ENCODE peak calls at places on chromosomes 6 and 20, in four cellular contexts. C is WTC11, G is GM12878, O is HepG2. H is an unnamed sample.

GRCh38 chr6:55069132-55069781 is 105.1 kb upstream of the HCRTR2 start:
- DNase-seq in C (peak; percentile 19), O (peak; percentile 49), G (no peak), H (no peak)

GRCh38 chr6:166275714-166276166 is 32.5 kb downstream of the PRR18 start:
- DNase-seq in C (peak; percentile 79), G (no peak), O (peak; percentile 30), H (peak; percentile 88)

GRCh38 chr6:136317023-136317649 is 27.5 kb upstream of the BCLAF1 start:
- DNase-seq in G (peak; percentile 4), O (peak; percentile 62), C (peak; percentile 60), H (peak; percentile 68)

GRCh38 chr6:53929340-53930120 is 134.7 kb downstream of the LRRC1 start:
- DNase-seq in O (no peak), C (no peak), G (no peak), H (no peak)

GRCh38 chr6:52213127-52213526 is 27.0 kb downstream of the IL17A start:
- DNase-seq in O (peak; percentile 51), C (no peak), G (no peak), H (no peak)

GRCh38 chr20:20130399-20130798 is 78.1 kb downstream of the CFAP61 start:
- DNase-seq in C (no peak), G (peak; percentile 1), O (peak; percentile 59), H (no peak)

GRCh38 chr20:59027746-59028320 is 4.3 kb downstream of the ATP5F1E start:
- DNase-seq in C (no peak), G (no peak), O (no peak), H (no peak)

GRCh38 chr6:108133594-108134179 is 32.1 kb upstream of the NR2E1 start:
- DNase-seq in O (peak; percentile 86), C (peak; percentile 88), G (no peak), H (peak; percentile 45)

GRCh38 chr6:133951881-133952814 is 876 bp upstream of the TBPL1 start:
- DNase-seq in C (peak; percentile 26), O (peak; percentile 77), G (no peak), H (peak; percentile 62)

GRCh38 chr6:45494734-45495133 is 117.0 kb upstream of the SUPT3H start:
- DNase-seq in O (no peak), G (no peak), C (no peak), H (peak; percentile 33)

GRCh38 chr6:129208415-129209034 is 325.6 kb downstream of the LAMA2 start:
- DNase-seq in O (no peak), G (no peak), C (no peak), H (no peak)

GRCh38 chr6:44431118-44431725 is 43.7 kb downstream of the CDC5L start:
- DNase-seq in G (peak; percentile 3), O (peak; percentile 58), C (peak; percentile 27), H (peak; percentile 56)

GRCh38 chr20:23255658-23256385 is 94.8 kb upstream of the NXT1 start:
- DNase-seq in C (no peak), G (no peak), O (no peak), H (no peak)

GRCh38 chr20:45611054-45611453 is 18.5 kb upstream of the WFDC10A start:
- DNase-seq in C (no peak), O (no peak), G (no peak), H (no peak)

GRCh38 chr6:44868335-44868668 is 459.8 kb upstream of the RUNX2 start:
- DNase-seq in G (no peak), O (no peak), C (no peak), H (no peak)

GRCh38 chr6:5308066-5308465 is 46.8 kb downstream of the FARS2 start:
- DNase-seq in O (no peak), G (no peak), C (no peak), H (no peak)

GRCh38 chr20:60254901-60255411 is 296.7 kb downstream of the CDH26 start:
- DNase-seq in C (no peak), O (no peak), G (no peak), H (no peak)

GRCh38 chr6:112879920-112880413 is 532.8 kb downstream of the RFPL4B start:
- DNase-seq in C (peak; percentile 83), G (no peak), O (peak; percentile 85), H (peak; percentile 85)

GRCh38 chr6:141884850-141885249 is 247.9 kb upstream of the GJE1 start:
- DNase-seq in C (no peak), O (no peak), G (no peak), H (no peak)

GRCh38 chr6:79984261-79984660 is 20.2 kb upstream of the TTK start:
- DNase-seq in C (no peak), G (no peak), O (peak; percentile 14), H (no peak)

GRCh38 chr20:13672657-13673056 is 33.9 kb upstream of the TASP1 start:
- DNase-seq in O (no peak), C (no peak), G (no peak), H (no peak)

GRCh38 chr20:14189794-14190402 is 147.5 kb downstream of the FLRT3 start:
- DNase-seq in O (peak; percentile 30), G (no peak), C (no peak), H (no peak)

GRCh38 chr6:36657942-36658544 is 20.5 kb upstream of the CDKN1A start:
- DNase-seq in C (no peak), O (no peak), G (no peak), H (no peak)

GRCh38 chr20:11356061-11356460 is 561.6 kb upstream of the BTBD3 start:
- DNase-seq in O (no peak), C (no peak), G (no peak), H (no peak)

GRCh38 chr6:138229072-138229471 is 10.8 kb upstream of the PBOV1 start:
- DNase-seq in O (no peak), G (no peak), C (no peak), H (no peak)

GRCh38 chr6:125957845-125958244 is 1.3 kb downstream of the HINT3 start:
- DNase-seq in O (peak; percentile 64), C (no peak), G (no peak), H (no peak)

GRCh38 chr20:41524980-41525613 is 93.1 kb downstream of the CHD6 start:
- DNase-seq in G (no peak), O (no peak), C (no peak), H (peak; percentile 47)

GRCh38 chr20:7723284-7723683 is 217.0 kb downstream of the HAO1 start:
- DNase-seq in G (no peak), O (no peak), C (no peak), H (no peak)

GRCh38 chr6:167849846-167850459 is 23.2 kb downstream of the AFDN start:
- DNase-seq in C (no peak), G (no peak), O (peak; percentile 86), H (no peak)

GRCh38 chr6:45454008-45454911 is 76.5 kb upstream of the SUPT3H start:
- DNase-seq in O (no peak), C (no peak), G (no peak), H (no peak)

GRCh38 chr6:45714795-45715507 is 300.7 kb downstream of the CLIC5 start:
- DNase-seq in C (peak; percentile 50), O (peak; percentile 74), G (peak; percentile 48), H (peak; percentile 63)

GRCh38 chr6:156781882-156782631 is 4.9 kb downstream of the ARID1B start:
- DNase-seq in G (no peak), C (no peak), O (no peak), H (no peak)

GRCh38 chr6:35415065-35415880 is 36.9 kb upstream of the FANCE start:
- DNase-seq in C (peak; percentile 64), G (no peak), O (peak; percentile 99), H (peak; percentile 78)

GRCh38 chr6:43355862-43356590 is 13.4 kb downstream of the ZNF318 start:
- DNase-seq in G (no peak), C (peak; percentile 22), O (peak; percentile 64), H (peak; percentile 21)

GRCh38 chr20:55472704-55473103 is 532.6 kb downstream of the CBLN4 start:
- DNase-seq in C (no peak), G (no peak), O (peak; percentile 21), H (no peak)

GRCh38 chr20:49693435-49694171 is 20.1 kb downstream of the B4GALT5 start:
- DNase-seq in O (no peak), G (no peak), C (no peak), H (no peak)

GRCh38 chr6:20919677-20920385 is 385.6 kb downstream of the CDKAL1 start:
- DNase-seq in O (no peak), G (peak; percentile 59), C (no peak), H (no peak)

GRCh38 chr20:62980970-62981369 is 25.8 kb downstream of the BHLHE23 start:
- DNase-seq in G (no peak), C (no peak), O (no peak), H (no peak)

DNA sequence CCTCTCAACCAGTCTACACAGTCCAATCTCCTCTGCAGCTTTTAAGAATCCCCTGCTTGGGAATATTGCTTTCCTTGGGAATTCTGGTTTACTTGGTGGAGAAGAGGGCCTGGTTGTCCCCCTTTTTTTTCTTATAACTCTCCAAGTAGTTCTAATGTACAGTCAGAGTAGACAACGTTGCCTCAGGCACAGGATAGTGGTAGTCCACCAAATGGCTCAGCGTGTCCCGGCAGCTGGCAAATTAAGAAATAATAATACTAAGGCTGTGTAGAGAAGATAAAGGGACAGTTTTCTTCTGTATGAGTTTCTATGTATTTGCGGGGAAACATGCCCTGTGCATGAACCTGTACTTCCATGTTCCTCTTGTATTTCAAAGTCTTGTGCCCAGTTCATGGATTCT is 145.7 kb upstream of the RREB1 start:
- DNase-seq in G (no peak), O (no peak), C (no peak), H (no peak)
- TF ChIP-seq NR2C2 in G (no peak), O (no peak), C (no peak), H (no peak)

GRCh38 chr6:84691978-84692623 is 72.3 kb downstream of the TBX18 start:
- DNase-seq in G (no peak), O (no peak), C (no peak), H (no peak)
- TF ChIP-seq NR2C2 in G (no peak), O (no peak), C (no peak), H (no peak)

DNA sequence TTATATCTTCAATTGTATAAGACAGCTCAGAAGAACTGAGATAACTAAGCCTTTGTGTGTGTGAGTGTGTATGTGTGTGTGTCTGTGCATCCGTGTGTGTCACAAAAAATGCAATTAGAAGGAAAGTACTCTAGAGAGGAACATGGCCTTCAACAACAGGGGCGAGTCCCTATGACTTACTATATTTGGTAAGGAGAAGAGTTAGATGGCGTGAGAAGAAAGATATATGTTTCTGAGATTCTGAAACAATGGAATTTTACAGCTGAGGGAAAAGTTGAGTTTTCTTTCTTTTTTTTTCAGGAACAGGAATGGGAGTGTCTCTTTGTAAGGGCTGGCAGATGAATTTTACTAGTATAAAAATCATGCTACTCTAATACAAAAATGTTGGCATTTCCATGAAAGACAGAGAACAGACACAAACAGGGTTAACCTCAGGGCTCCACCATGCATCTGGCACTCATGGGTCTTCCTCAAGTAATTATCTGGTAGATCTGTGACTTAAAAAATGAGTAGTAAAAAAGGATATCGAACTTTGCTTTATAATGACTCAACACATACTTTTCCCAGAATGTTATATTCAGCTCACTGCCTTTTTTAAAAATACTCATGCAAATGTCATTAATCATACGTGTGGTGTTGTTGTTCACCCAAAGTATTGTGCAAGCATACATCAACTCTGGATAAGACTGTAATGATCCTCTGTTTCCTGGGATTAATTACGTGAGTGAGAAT is 12.9 kb upstream of the SASH1 start:
- DNase-seq in O (no peak), C (no peak), G (no peak), H (no peak)
- TF ChIP-seq NR2C2 in O (no peak), C (no peak), G (no peak), H (no peak)

GRCh38 chr6:116595247-116595646 is 21.0 kb upstream of the RSPH4A start:
- DNase-seq in O (no peak), G (no peak), C (no peak), H (no peak)

GRCh38 chr6:116596815-116597214 is 19.5 kb upstream of the RSPH4A start:
- DNase-seq in C (peak; percentile 19), G (no peak), O (peak; percentile 23), H (peak; percentile 19)
- TF ChIP-seq NR2C2 in C (no peak), G (no peak), O (no peak), H (no peak)

H was measured in K562.